ENCODE peak calls at places on chromosome 21, in four cellular contexts. A, X, V and S are unnamed samples.

GRCh38 chr21:42461185-42461520 is 34.9 kb downstream of the RSPH1 start:
- DNase-seq in A (no peak), X (no peak), V (no peak), S (no peak)

GRCh38 chr21:44871576-44872265 is 1.8 kb downstream of the PTTG1IP start:
- DNase-seq in A (no peak), X (no peak), V (no peak), S (peak)

GRCh38 chr21:35510294-35510693 is 461.2 kb upstream of the RUNX1 start:
- DNase-seq in A (no peak), X (no peak), V (no peak), S (no peak)

GRCh38 chr21:29656504-29657227 is 283.1 kb downstream of the GRIK1 start:
- DNase-seq in A (no peak), X (no peak), V (no peak), S (no peak)

GRCh38 chr21:42142598-42142997 is 71.5 kb downstream of the UMODL1 start:
- DNase-seq in A (no peak), X (no peak), V (no peak), S (no peak)

GRCh38 chr21:43585924-43586411 is 73.3 kb downstream of the HSF2BP start:
- DNase-seq in A (no peak), X (no peak), V (peak), S (peak)

GRCh38 chr21:27681841-27682240 is 715.0 kb upstream of the ADAMTS5 start:
- DNase-seq in A (no peak), X (no peak), V (no peak), S (no peak)

GRCh38 chr21:41059871-41060270 is 108.1 kb upstream of the BACE2 start:
- DNase-seq in A (no peak), X (no peak), V (no peak), S (no peak)

GRCh38 chr21:14825405-14826032 is 239.3 kb downstream of the NRIP1 start:
- DNase-seq in A (no peak), X (no peak), V (no peak), S (no peak)

GRCh38 chr21:36211660-36212512 is 55.3 kb downstream of the DOP1B start:
- DNase-seq in A (no peak), X (no peak), V (no peak), S (no peak)

GRCh38 chr21:32604484-32604883 is 7.7 kb downstream of the CFAP298 start:
- DNase-seq in A (no peak), X (no peak), V (no peak), S (no peak)

GRCh38 chr21:34282223-34282622 is 81.6 kb upstream of the KCNE2 start:
- DNase-seq in A (no peak), X (no peak), V (no peak), S (no peak)

GRCh38 chr21:43748622-43749021 is 27.5 kb downstream of the CSTB start:
- DNase-seq in A (no peak), X (no peak), V (no peak), S (no peak)

GRCh38 chr21:32364387-32364786 is 28.4 kb downstream of the URB1 start:
- DNase-seq in A (no peak), X (no peak), V (no peak), S (peak)

GRCh38 chr21:35559128-35559831 is 501.0 kb downstream of the SETD4 start:
- DNase-seq in A (no peak), X (no peak), V (no peak), S (no peak)

GRCh38 chr21:38329176-38329575 is 72.4 kb downstream of the KCNJ15 start:
- DNase-seq in A (no peak), X (no peak), V (no peak), S (no peak)

GRCh38 chr21:34882719-34883131 is 166.4 kb downstream of the RUNX1 start:
- DNase-seq in A (no peak), X (no peak), V (no peak), S (no peak)

GRCh38 chr21:21373969-21374368 is 375.8 kb downstream of the NCAM2 start:
- DNase-seq in A (no peak), X (no peak), V (no peak), S (no peak)

GRCh38 chr21:45029298-45029967 is 44.9 kb upstream of the ADARB1 start:
- DNase-seq in A (no peak), X (no peak), V (no peak), S (no peak)

GRCh38 chr21:28818663-28819278 is 173.9 kb downstream of the LTN1 start:
- DNase-seq in A (no peak), X (no peak), V (no peak), S (no peak)

GRCh38 chr21:42288962-42289361 is 26.2 kb downstream of the TFF3 start:
- DNase-seq in A (no peak), X (no peak), V (no peak), S (no peak)

GRCh38 chr21:27033467-27033866 is 66.6 kb upstream of the ADAMTS5 start:
- DNase-seq in A (no peak), X (no peak), V (no peak), S (no peak)